ENCODE peak calls at places on chromosomes 1 and 21, in six cellular contexts. S is BJ, T is cardiac muscle cell, D is brain microvascular endothelial cell, R is suprapubic skin, I is tibial artery. E is an unnamed sample.
A peak's percentile ranks its signal among the peaks of the same experiment; 100 is the strongest.

GRCh38 chr1:206809504-206810084 is 37.3 kb upstream of the IL10 start:
- DNase-seq in S (no peak), T (peak; percentile 43), D (peak; percentile 33), R (no peak), I (no peak), E (no peak)

GRCh38 chr21:39022901-39023693 is 160.2 kb downstream of the PSMG1 start:
- DNase-seq in S (no peak), T (peak; percentile 70), D (no peak), R (no peak), I (no peak), E (no peak)

GRCh38 chr1:3771108-3772026 is 1.2 kb upstream of the SMIM1 start:
- DNase-seq in S (no peak), T (peak; percentile 37), D (no peak), R (peak; percentile 78), I (no peak), E (no peak)

GRCh38 chr1:157542676-157543075 is 9.6 kb downstream of the FCRL5 start:
- DNase-seq in S (no peak), T (peak; percentile 12), D (no peak), R (no peak), I (no peak), E (no peak)

GRCh38 chr1:152783095-152783494 is 3.0 kb upstream of the LCE1E start:
- DNase-seq in S (no peak), T (no peak), D (no peak), R (no peak), I (no peak), E (no peak)

GRCh38 chr1:30718636-30719405 is 4.6 kb downstream of the MATN1 start:
- DNase-seq in S (peak; percentile 73), T (peak; percentile 84), D (peak; percentile 97), R (peak; percentile 91), I (peak; percentile 74), E (peak; percentile 92)

GRCh38 chr1:207962716-207963428 is 51.9 kb upstream of the CD34 start:
- DNase-seq in S (no peak), T (no peak), D (no peak), R (peak; percentile 87), I (peak; percentile 62), E (peak; percentile 71)

GRCh38 chr1:157969693-157970485 is 23.6 kb upstream of the KIRREL1 start:
- DNase-seq in S (peak; percentile 55), T (peak; percentile 61), D (peak; percentile 84), R (no peak), I (peak; percentile 64), E (no peak)

GRCh38 chr1:230498704-230499103 is 72.6 kb upstream of the PGBD5 start:
- DNase-seq in S (no peak), T (no peak), D (no peak), R (no peak), I (no peak), E (no peak)

GRCh38 chr1:204560590-204560989 is 44.4 kb downstream of the MDM4 start:
- DNase-seq in S (no peak), T (peak; percentile 53), D (peak; percentile 16), R (no peak), I (no peak), E (no peak)

GRCh38 chr1:222974496-222974895 is 159.7 kb downstream of the DISP1 start:
- DNase-seq in S (peak; percentile 92), T (no peak), D (peak; percentile 89), R (no peak), I (no peak), E (no peak)

GRCh38 chr1:228341814-228342626 is 64.6 kb downstream of the TRIM11 start:
- DNase-seq in S (no peak), T (no peak), D (no peak), R (peak; percentile 71), I (peak; percentile 7), E (no peak)

GRCh38 chr1:184062640-184063280 is 11.2 kb downstream of the TSEN15 start:
- DNase-seq in S (no peak), T (no peak), D (no peak), R (no peak), I (no peak), E (no peak)

GRCh38 chr1:89697397-89697796 is 64.5 kb downstream of the LRRC8C start:
- DNase-seq in S (peak; percentile 27), T (no peak), D (no peak), R (no peak), I (no peak), E (no peak)

GRCh38 chr1:9410737-9411297 is 118.1 kb downstream of the SPSB1 start:
- DNase-seq in S (peak; percentile 16), T (peak; percentile 75), D (peak; percentile 29), R (no peak), I (no peak), E (no peak)

GRCh38 chr1:152109231-152109997 is 5.8 kb downstream of the TCHH start:
- DNase-seq in S (no peak), T (no peak), D (no peak), R (no peak), I (no peak), E (no peak)

GRCh38 chr1:240139511-240139910 is 47.8 kb downstream of the FMN2 start:
- DNase-seq in S (no peak), T (no peak), D (no peak), R (no peak), I (no peak), E (no peak)

GRCh38 chr1:112092656-112093371 is 103.3 kb upstream of the KCND3 start:
- DNase-seq in S (no peak), T (no peak), D (no peak), R (no peak), I (no peak), E (no peak)

GRCh38 chr1:45512641-45513054 is 9.0 kb downstream of the PRDX1 start:
- DNase-seq in S (no peak), T (peak; percentile 76), D (peak; percentile 70), R (no peak), I (peak; percentile 55), E (no peak)

GRCh38 chr1:7585216-7585907 is 185.7 kb upstream of the VAMP3 start:
- DNase-seq in S (no peak), T (no peak), D (no peak), R (peak; percentile 66), I (peak; percentile 10), E (no peak)

GRCh38 chr1:69911301-69911801 is 294.0 kb downstream of the LRRC40 start:
- DNase-seq in S (peak; percentile 74), T (no peak), D (peak; percentile 87), R (no peak), I (no peak), E (no peak)

GRCh38 chr1:116453906-116454305 is 80.9 kb downstream of the ATP1A1 start:
- DNase-seq in S (no peak), T (peak; percentile 63), D (no peak), R (no peak), I (no peak), E (no peak)

GRCh38 chr1:231778009-231778719 is 151.6 kb downstream of the DISC1 start:
- DNase-seq in S (no peak), T (peak; percentile 57), D (peak; percentile 45), R (no peak), I (peak; percentile 59), E (no peak)

GRCh38 chr1:162062542-162063015 is 6.9 kb upstream of the NOS1AP start:
- DNase-seq in S (peak; percentile 41), T (peak; percentile 28), D (peak; percentile 28), R (no peak), I (no peak), E (no peak)

GRCh38 chr21:44887126-44887806 is 13.8 kb upstream of the PTTG1IP start:
- DNase-seq in S (no peak), T (no peak), D (no peak), R (no peak), I (no peak), E (no peak)

GRCh38 chr1:226443439-226443838 is 35.5 kb upstream of the PARP1 start:
- DNase-seq in S (peak; percentile 21), T (no peak), D (peak; percentile 33), R (no peak), I (no peak), E (no peak)

DNA sequence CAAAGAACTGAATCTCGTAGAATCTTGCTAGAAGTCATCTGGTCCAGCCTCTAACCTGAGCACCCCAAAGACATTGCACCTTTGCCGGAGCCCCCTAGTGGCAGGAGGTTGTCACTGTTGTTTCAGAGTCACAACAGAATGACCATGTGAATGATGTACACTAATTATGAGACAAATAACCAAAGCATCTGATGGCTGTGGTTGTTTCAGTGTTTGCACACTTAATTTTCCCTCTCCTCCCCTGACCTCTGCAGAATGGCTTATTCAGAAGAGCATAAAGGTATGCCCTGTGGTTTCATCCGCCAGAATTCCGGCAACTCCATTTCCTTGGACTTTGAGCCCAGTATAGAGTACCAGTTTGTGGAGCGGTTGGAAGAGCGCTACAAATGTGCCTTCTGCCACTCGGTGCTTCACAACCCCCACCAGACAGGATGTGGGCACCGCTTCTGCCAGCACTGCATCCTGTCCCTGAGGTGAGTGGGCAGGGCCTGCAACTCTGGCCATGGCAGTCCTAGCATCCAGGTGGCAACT is 26.4 kb downstream of the TRAF5 start:
- DNase-seq in S (no peak), T (peak; percentile 17), D (no peak), R (no peak), I (no peak), E (no peak)
- TF ChIP-seq CTCF in S (peak; percentile 69), T (peak; percentile 78), D (peak; percentile 87), R (no peak), I (peak; percentile 45), E (peak; percentile 77)

DNA sequence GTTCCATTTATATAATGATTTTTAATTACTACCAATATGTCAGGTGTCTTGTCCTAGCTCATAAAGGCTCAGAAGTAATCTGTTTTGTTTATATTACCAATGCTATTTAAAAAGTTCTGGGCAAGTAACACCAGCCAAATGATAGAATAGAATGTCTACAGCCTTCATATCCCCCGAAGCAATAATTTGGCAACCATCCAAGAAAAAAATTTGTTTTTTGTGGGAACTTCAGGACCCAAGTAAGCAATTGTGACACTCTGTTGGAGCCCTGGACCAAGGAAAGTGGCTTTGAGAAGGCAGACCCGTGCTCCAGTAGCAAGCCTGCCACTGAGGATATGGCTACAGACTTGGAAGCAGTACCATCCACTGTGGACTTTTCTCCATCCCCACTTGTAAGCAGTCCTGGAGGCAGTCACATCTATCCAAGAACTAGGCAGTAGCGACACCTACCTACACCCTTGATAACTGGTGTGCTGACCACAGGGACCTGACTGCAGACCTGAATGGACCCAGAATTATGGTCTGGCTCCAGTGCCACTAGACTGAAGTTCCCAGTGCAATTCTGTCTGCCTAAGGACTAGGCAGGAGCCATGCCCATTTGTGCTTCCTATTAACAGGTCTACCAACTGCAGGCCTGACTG is 870.7 kb upstream of the ADGRL2 start:
- DNase-seq in S (no peak), T (no peak), D (no peak), R (no peak), I (no peak), E (no peak)
- TF ChIP-seq CTCF in S (no peak), T (no peak), D (no peak), R (no peak), I (no peak), E (no peak)

DNA sequence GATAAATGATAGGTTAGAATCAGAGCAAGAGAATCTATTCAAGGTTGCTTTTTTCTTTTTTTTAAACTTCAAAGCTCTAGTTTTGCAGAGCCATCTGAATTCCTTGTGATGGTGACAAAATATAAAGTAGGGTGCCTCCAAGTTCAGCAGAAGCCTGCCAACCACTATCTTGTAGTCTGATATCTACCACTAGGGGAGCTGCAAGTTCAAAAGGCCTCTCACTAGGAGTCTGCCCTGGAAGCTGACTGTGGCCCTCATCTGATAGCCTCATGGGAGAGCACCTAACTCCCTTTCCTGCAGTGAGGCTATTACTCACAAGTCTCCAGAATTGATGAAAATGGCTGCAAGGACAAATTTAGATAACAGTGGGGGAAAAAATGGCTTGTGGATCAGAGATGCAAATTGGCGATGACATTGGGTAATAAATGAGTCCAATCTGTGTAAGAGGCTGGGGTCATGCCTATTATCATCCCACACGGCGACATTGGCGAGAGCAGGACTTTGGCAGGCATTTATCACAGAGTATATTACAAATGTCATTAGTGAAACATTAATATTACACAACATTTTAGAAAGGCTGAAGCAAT is 10.7 kb upstream of the ZP4 start:
- DNase-seq in S (no peak), T (peak; percentile 47), D (no peak), R (no peak), I (no peak), E (no peak)
- TF ChIP-seq CTCF in S (no peak), T (no peak), D (peak; percentile 59), R (no peak), I (no peak), E (peak; percentile 72)

GRCh38 chr1:212760126-212760823 is 31.3 kb downstream of the NSL1 start:
- DNase-seq in S (no peak), T (peak; percentile 52), D (no peak), R (no peak), I (no peak), E (no peak)
- TF ChIP-seq CTCF in S (peak; percentile 52), T (peak; percentile 46), D (peak; percentile 64), R (no peak), I (no peak), E (peak; percentile 21)

E was measured in type B pancreatic cell.